ENCODE peak calls at places on chromosomes 7 and 10, in eight cellular contexts. H is endothelial cell of umbilical vein; A is GM04504; U is adipocyte; O is GM12878; F is stimulated activated CD4-positive, alpha-beta T cell treated with anti-CD3 and anti-CD28 coated beads, Interleukin-1b, Interleukin-23, amount 100 ng/mL, for 48 hours; Q is HEK293T; N is GM10248. W is an unnamed sample.

GRCh38 chr7:130210181-130210935 is 2.7 kb downstream of the SSMEM1 start:
- DNase-seq in F (no peak), Q (peak), H (no peak), O (no peak), U (peak), A (peak), N (no peak), W (no peak)

GRCh38 chr10:31242902-31243301 is 76.1 kb upstream of the ZEB1 start:
- DNase-seq in O (peak), Q (no peak), U (peak), A (peak), F (peak), N (peak), H (peak), W (no peak)

GRCh38 chr7:4345004-4345403 is 337.1 kb upstream of the FOXK1 start:
- DNase-seq in U (no peak), F (no peak), O (no peak), H (no peak), A (no peak), Q (no peak), N (no peak), W (no peak)

GRCh38 chr10:110437761-110438341 is 59.9 kb upstream of the DUSP5 start:
- DNase-seq in Q (no peak), A (no peak), F (no peak), H (no peak), N (no peak), U (no peak), O (no peak), W (peak)

GRCh38 chr7:82388138-82388537 is 55.4 kb downstream of the CACNA2D1 start:
- DNase-seq in A (peak), N (no peak), H (no peak), F (no peak), U (peak), Q (no peak), O (no peak), W (no peak)

GRCh38 chr10:29600067-29600466 is 34.7 kb downstream of the SVIL start:
- DNase-seq in Q (no peak), O (no peak), F (no peak), A (no peak), H (no peak), U (no peak), N (no peak), W (no peak)

GRCh38 chr7:113561446-113561845 is 357.4 kb downstream of the PPP1R3A start:
- DNase-seq in U (peak), O (no peak), H (no peak), Q (no peak), N (no peak), A (no peak), F (no peak), W (no peak)

GRCh38 chr10:12444981-12445700 is 95.8 kb downstream of the CAMK1D start:
- DNase-seq in Q (no peak), N (no peak), A (no peak), F (no peak), O (no peak), H (no peak), U (no peak), W (no peak)

GRCh38 chr10:89556590-89556989 is 21.2 kb upstream of the SLC16A12 start:
- DNase-seq in N (no peak), F (no peak), A (no peak), O (no peak), U (no peak), Q (no peak), H (no peak), W (no peak)

GRCh38 chr7:107998660-107999480 is 4.1 kb downstream of the LAMB1 start:
- DNase-seq in A (no peak), H (peak), Q (no peak), U (no peak), O (no peak), N (no peak), F (no peak), W (no peak)

W was measured in Karpas-422.